ENCODE peak calls at places on chromosomes 11 and 22, in seven cellular contexts. V is fibroblast of the conjunctiva; G is IMR-90; F is stimulated activated CD4-positive, alpha-beta T cell treated with anti-CD3 and anti-CD28 coated beads, Interleukin-4, amount 100 ng/mL, for 48 hours; L is activated effector memory CD4-positive, alpha-beta T cell treated with anti-CD3 and anti-CD28 coated beads, Interleukin-2, amount 50 U/mL, for 16 hours; C is MM.1S; X is H54. J is an unnamed sample.

GRCh38 chr11:57456960-57457642 is 3.2 kb upstream of the RTN4RL2 start:
- DNase-seq in V (peak; percentile 75), G (peak; percentile 77), F (peak; percentile 70), L (peak; percentile 91), C (peak; percentile 74), X (peak; percentile 91), J (peak; percentile 29)

GRCh38 chr11:93822359-93822758 is 28.1 kb downstream of the VSTM5 start:
- DNase-seq in V (no peak), G (no peak), F (no peak), L (no peak), C (no peak), X (no peak), J (no peak)

GRCh38 chr22:30921108-30921507 is 47.5 kb downstream of the MORC2 start:
- DNase-seq in V (no peak), G (no peak), F (no peak), L (no peak), C (no peak), X (no peak), J (no peak)

GRCh38 chr22:24703101-24703500 is 71.4 kb downstream of the PIWIL3 start:
- DNase-seq in V (no peak), G (peak; percentile 74), F (no peak), L (no peak), C (no peak), X (no peak), J (no peak)

GRCh38 chr11:12756101-12756500 is 81.9 kb downstream of the TEAD1 start:
- DNase-seq in V (no peak), G (no peak), F (no peak), L (no peak), C (no peak), X (no peak), J (no peak)

GRCh38 chr11:16160146-16160545 is 196.2 kb downstream of the SOX6 start:
- DNase-seq in V (no peak), G (no peak), F (no peak), L (no peak), C (no peak), X (no peak), J (no peak)

GRCh38 chr11:2383823-2384722 is 7.0 kb downstream of the CD81 start:
- DNase-seq in V (no peak), G (no peak), F (no peak), L (no peak), C (no peak), X (no peak), J (no peak)

GRCh38 chr11:65221026-65221425 is 39.3 kb downstream of the CAPN1 start:
- DNase-seq in V (no peak), G (no peak), F (no peak), L (no peak), C (no peak), X (no peak), J (no peak)

GRCh38 chr11:7622731-7623130 is 50.6 kb downstream of the CYB5R2 start:
- DNase-seq in V (no peak), G (no peak), F (no peak), L (no peak), C (no peak), X (no peak), J (no peak)

GRCh38 chr11:8070417-8071101 is 10.5 kb upstream of the TUB start:
- DNase-seq in V (peak; percentile 33), G (peak; percentile 61), F (no peak), L (peak; percentile 42), C (no peak), X (peak; percentile 70), J (no peak)

GRCh38 chr11:76614471-76615183 is 55.9 kb downstream of the LRRC32 start:
- DNase-seq in V (no peak), G (no peak), F (no peak), L (no peak), C (no peak), X (no peak), J (no peak)

GRCh38 chr11:28566643-28567042 is 458.5 kb downstream of the METTL15 start:
- DNase-seq in V (peak; percentile 72), G (peak; percentile 100), F (no peak), L (no peak), C (no peak), X (peak; percentile 7), J (peak; percentile 87)

GRCh38 chr11:68457214-68457897 is 3.2 kb upstream of the PPP6R3 start:
- DNase-seq in V (no peak), G (no peak), F (no peak), L (no peak), C (no peak), X (no peak), J (no peak)

GRCh38 chr11:125871391-125872137 is 15.9 kb upstream of the HYLS1 start:
- DNase-seq in V (peak; percentile 13), G (peak; percentile 31), F (peak; percentile 22), L (no peak), C (peak; percentile 40), X (no peak), J (no peak)

GRCh38 chr11:128890216-128890542 is 977 bp upstream of the KCNJ5 start:
- DNase-seq in V (no peak), G (no peak), F (no peak), L (no peak), C (no peak), X (no peak), J (no peak)

GRCh38 chr11:73270855-73271477 is 1.2 kb upstream of the P2RY6 start:
- DNase-seq in V (no peak), G (no peak), F (no peak), L (peak; percentile 30), C (peak; percentile 7), X (no peak), J (no peak)

GRCh38 chr11:132111341-132111740 is 740.9 kb downstream of the NTM start:
- DNase-seq in V (no peak), G (peak; percentile 39), F (no peak), L (no peak), C (no peak), X (no peak), J (no peak)

GRCh38 chr11:11620966-11621880 is 582 bp downstream of the GALNT18 start:
- DNase-seq in V (no peak), G (peak; percentile 44), F (peak; percentile 18), L (no peak), C (peak; percentile 56), X (peak; percentile 26), J (no peak)

GRCh38 chr11:35144811-35145210 is 5.8 kb downstream of the CD44 start:
- DNase-seq in V (no peak), G (peak; percentile 72), F (no peak), L (no peak), C (no peak), X (no peak), J (no peak)

GRCh38 chr11:76824083-76824939 is 36.4 kb upstream of the ACER3 start:
- DNase-seq in V (no peak), G (peak; percentile 54), F (no peak), L (no peak), C (no peak), X (no peak), J (no peak)

GRCh38 chr11:27910186-27910941 is 197.6 kb downstream of the KIF18A start:
- DNase-seq in V (no peak), G (peak; percentile 84), F (no peak), L (no peak), C (no peak), X (no peak), J (no peak)

GRCh38 chr11:11261629-11262028 is 91.4 kb downstream of the CSNK2A3 start:
- DNase-seq in V (no peak), G (no peak), F (no peak), L (no peak), C (no peak), X (no peak), J (no peak)

GRCh38 chr11:26834601-26835000 is 112.7 kb upstream of the SLC5A12 start:
- DNase-seq in V (no peak), G (no peak), F (no peak), L (no peak), C (no peak), X (no peak), J (no peak)

GRCh38 chr22:35349704-35350538 is 31.0 kb upstream of the HMOX1 start:
- DNase-seq in V (peak; percentile 51), G (peak; percentile 37), F (no peak), L (no peak), C (no peak), X (no peak), J (no peak)

J was measured in AG09309.